ENCODE peak calls at places on chromosomes 5 and 9, in ten cellular contexts. D is tibial artery; E is CD4-positive, alpha-beta memory T cell; N is body of pancreas; G is GM23338; U is neural progenitor cell; F is ovary; B is brain microvascular endothelial cell; Q is aorta; T is Peyer's patch. A is an unnamed sample.

GRCh38 chr9:75591972-75592371 is 298.5 kb upstream of the PCSK5 start:
- DNase-seq in D (peak; percentile 34), E (no peak), N (no peak), G (no peak), U (no peak), F (no peak), B (no peak), Q (no peak), T (no peak), A (no peak)

GRCh38 chr5:180618830-180619562 is 27.7 kb upstream of the SCGB3A1 start:
- DNase-seq in D (no peak), E (peak; percentile 17), N (peak; percentile 44), G (peak; percentile 83), U (peak; percentile 82), F (no peak), B (peak; percentile 39), Q (no peak), T (no peak), A (no peak)

GRCh38 chr9:124697326-124698200 is 73.5 kb downstream of the NR6A1 start:
- DNase-seq in D (no peak), E (no peak), N (no peak), G (no peak), U (no peak), F (no peak), B (peak; percentile 66), Q (no peak), T (no peak), A (no peak)

GRCh38 chr5:169702726-169703481 is 65.8 kb downstream of the DOCK2 start:
- DNase-seq in D (no peak), E (no peak), N (no peak), G (no peak), U (peak; percentile 46), F (no peak), B (no peak), Q (no peak), T (no peak), A (no peak)

GRCh38 chr9:88692837-88693236 is 157.9 kb downstream of the NXNL2 start:
- DNase-seq in D (no peak), E (no peak), N (no peak), G (no peak), U (no peak), F (no peak), B (no peak), Q (no peak), T (no peak), A (no peak)

GRCh38 chr9:68530618-68531017 is 10.1 kb downstream of the TMEM252 start:
- DNase-seq in D (peak; percentile 72), E (no peak), N (peak; percentile 52), G (peak; percentile 55), U (peak; percentile 36), F (peak; percentile 71), B (peak; percentile 20), Q (peak; percentile 82), T (no peak), A (peak; percentile 60)

GRCh38 chr5:139277171-139277570 is 16.4 kb upstream of the MATR3 start:
- DNase-seq in D (no peak), E (no peak), N (no peak), G (no peak), U (peak; percentile 37), F (no peak), B (no peak), Q (no peak), T (no peak), A (no peak)

GRCh38 chr9:88747768-88748167 is 212.8 kb downstream of the NXNL2 start:
- DNase-seq in D (peak; percentile 64), E (no peak), N (peak; percentile 13), G (peak; percentile 24), U (no peak), F (peak; percentile 44), B (peak; percentile 98), Q (no peak), T (no peak), A (no peak)

GRCh38 chr5:95771109-95771708 is 40.1 kb downstream of the RHOBTB3 start:
- DNase-seq in D (no peak), E (no peak), N (peak; percentile 81), G (no peak), U (no peak), F (peak; percentile 66), B (no peak), Q (no peak), T (no peak), A (no peak)

GRCh38 chr9:20550326-20550725 is 72.0 kb downstream of the MLLT3 start:
- DNase-seq in D (no peak), E (no peak), N (no peak), G (no peak), U (no peak), F (no peak), B (no peak), Q (no peak), T (no peak), A (no peak)

GRCh38 chr9:136744747-136745146 is 2.0 kb upstream of the LCN10 start:
- DNase-seq in D (no peak), E (no peak), N (no peak), G (no peak), U (no peak), F (no peak), B (no peak), Q (no peak), T (no peak), A (no peak)
- H3K27me3 ChIP-seq in D (peaks cover 96% of the 10 kb centered on the region), E (no peaks in the 10 kb centered on the region), N (no peaks in the 10 kb centered on the region), G (no peaks in the 10 kb centered on the region), U (peaks cover 6% of the 10 kb centered on the region), F (no peaks in the 10 kb centered on the region), B (peaks cover 16% of the 10 kb centered on the region), Q (no peaks in the 10 kb centered on the region), T (no peaks in the 10 kb centered on the region), A (peaks cover 46% of the 10 kb centered on the region)

GRCh38 chr5:175668006-175668405 is 10.1 kb downstream of the HRH2 start:
- DNase-seq in D (no peak), E (no peak), N (no peak), G (no peak), U (no peak), F (no peak), B (no peak), Q (no peak), T (no peak), A (no peak)
- H3K4me3 ChIP-seq in D (no peak overlapping the region), E (no peak overlapping the region), N (no peak overlapping the region), G (no peak overlapping the region), U (no peak overlapping the region), F (no peak overlapping the region), B (no peak overlapping the region), Q (no peak overlapping the region), T (no peak overlapping the region), A (no peak overlapping the region)

GRCh38 chr9:109812818-109813281 is 32.9 kb downstream of the PALM2AKAP2 start:
- DNase-seq in D (no peak), E (no peak), N (no peak), G (no peak), U (no peak), F (no peak), B (no peak), Q (no peak), T (no peak), A (no peak)
- H3K27me3 ChIP-seq in D (no peaks in the 10 kb centered on the region), E (no peaks in the 10 kb centered on the region), N (no peaks in the 10 kb centered on the region), G (no peaks in the 10 kb centered on the region), U (no peaks in the 10 kb centered on the region), F (no peaks in the 10 kb centered on the region), B (no peaks in the 10 kb centered on the region), Q (no peaks in the 10 kb centered on the region), T (no peaks in the 10 kb centered on the region), A (no peaks in the 10 kb centered on the region)

GRCh38 chr5:176619569-176620332 is 9.8 kb upstream of the GPRIN1 start:
- DNase-seq in D (no peak), E (no peak), N (no peak), G (peak; percentile 61), U (no peak), F (no peak), B (no peak), Q (no peak), T (no peak), A (no peak)
- H3K4me3 ChIP-seq in D (no peak overlapping the region), E (no peak overlapping the region), N (no peak overlapping the region), G (peak overlapping the region; percentile 54), U (peak overlapping the region; percentile 20), F (no peak overlapping the region), B (no peak overlapping the region), Q (no peak overlapping the region), T (no peak overlapping the region), A (no peak overlapping the region)

GRCh38 chr5:77960863-77961396 is 184.8 kb upstream of the TBCA start:
- DNase-seq in D (no peak), E (peak; percentile 37), N (no peak), G (peak; percentile 40), U (peak; percentile 27), F (no peak), B (no peak), Q (no peak), T (no peak), A (no peak)

GRCh38 chr5:77957931-77958476 is 181.9 kb upstream of the TBCA start:
- DNase-seq in D (no peak), E (no peak), N (no peak), G (peak; percentile 62), U (peak; percentile 90), F (no peak), B (no peak), Q (no peak), T (no peak), A (no peak)

GRCh38 chr5:77957516-77957915 is 181.4 kb upstream of the TBCA start:
- DNase-seq in D (no peak), E (no peak), N (no peak), G (peak; percentile 62), U (peak; percentile 57), F (no peak), B (no peak), Q (no peak), T (no peak), A (no peak)

GRCh38 chr5:77958642-77959315 is 182.6 kb upstream of the TBCA start:
- DNase-seq in D (no peak), E (no peak), N (no peak), G (peak; percentile 74), U (peak; percentile 71), F (no peak), B (no peak), Q (no peak), T (no peak), A (no peak)

GRCh38 chr5:77960305-77960704 is 184.2 kb upstream of the TBCA start:
- DNase-seq in D (no peak), E (no peak), N (no peak), G (no peak), U (no peak), F (no peak), B (no peak), Q (no peak), T (no peak), A (no peak)
- H3K27me3 ChIP-seq in D (peaks cover 28% of the 10 kb centered on the region), E (no peaks in the 10 kb centered on the region), N (no peaks in the 10 kb centered on the region), G (peaks cover 95% of the 10 kb centered on the region), U (peaks cover 100% of the 10 kb centered on the region), F (no peaks in the 10 kb centered on the region), B (peaks cover 49% of the 10 kb centered on the region), Q (no peaks in the 10 kb centered on the region), T (no peaks in the 10 kb centered on the region), A (peaks cover 42% of the 10 kb centered on the region)